ENCODE peak calls at places on chromosomes 12 and 14, in seven cellular contexts. A, C, L, M, N, Y and H are unnamed samples.

GRCh38 chr12:60191676-60192359 is 596.0 kb downstream of the SLC16A7 start:
- DNase-seq in Y (no peak), N (no peak), L (no peak), A (peak; percentile 49), C (no peak), M (no peak), H (no peak)

GRCh38 chr12:26658991-26659390 is 174.0 kb downstream of the ITPR2 start:
- DNase-seq in N (no peak), A (no peak), C (no peak), M (no peak), L (peak; percentile 77), Y (no peak), H (no peak)

GRCh38 chr12:122749569-122750332 is 2.9 kb upstream of the DENR start:
- DNase-seq in L (no peak), M (no peak), A (no peak), Y (no peak), N (no peak), C (no peak), H (no peak)

GRCh38 chr12:63129927-63130326 is 21.1 kb downstream of the AVPR1A start:
- DNase-seq in A (no peak), M (no peak), Y (no peak), L (no peak), N (no peak), C (no peak), H (no peak)

GRCh38 chr14:69260246-69260978 is 454 bp downstream of the GALNT16 start:
- DNase-seq in M (peak; percentile 12), Y (no peak), L (no peak), A (no peak), C (no peak), N (no peak), H (no peak)

GRCh38 chr12:29039013-29039412 is 110.1 kb upstream of the FAR2 start:
- DNase-seq in M (no peak), A (peak; percentile 96), C (peak; percentile 88), L (peak; percentile 97), Y (peak; percentile 80), N (no peak), H (no peak)

GRCh38 chr12:67070307-67070600 is 198.9 kb upstream of the CAND1 start:
- DNase-seq in L (no peak), C (no peak), N (no peak), A (no peak), Y (no peak), M (peak; percentile 0), H (no peak)

GRCh38 chr14:89473979-89474378 is 56.9 kb upstream of the FOXN3 start:
- DNase-seq in L (no peak), C (no peak), N (no peak), Y (no peak), M (no peak), A (no peak), H (no peak)

GRCh38 chr12:83123039-83123438 is 436.3 kb downstream of the TMTC2 start:
- DNase-seq in M (no peak), A (no peak), C (no peak), L (no peak), N (no peak), Y (no peak), H (no peak)

GRCh38 chr12:16034136-16034817 is 123.1 kb downstream of the DERA start:
- DNase-seq in C (no peak), A (no peak), Y (no peak), N (no peak), M (no peak), L (no peak), H (no peak)

GRCh38 chr12:46963977-46964376 is 115.4 kb upstream of the PCED1B start:
- DNase-seq in A (no peak), N (no peak), Y (no peak), L (no peak), C (peak; percentile 78), M (no peak), H (peak; percentile 43)

GRCh38 chr12:107125833-107126232 is 32.5 kb upstream of the CRY1 start:
- DNase-seq in A (no peak), M (no peak), N (no peak), C (no peak), Y (no peak), L (no peak), H (no peak)

GRCh38 chr12:22118206-22118605 is 72.2 kb downstream of the CMAS start:
- DNase-seq in Y (no peak), C (no peak), N (no peak), L (no peak), A (no peak), M (no peak), H (no peak)

GRCh38 chr14:64953661-64954060 is 11.1 kb upstream of the GPX2 start:
- DNase-seq in Y (no peak), A (no peak), N (peak; percentile 16), M (no peak), L (no peak), C (no peak), H (no peak)

GRCh38 chr14:104770851-104771272 is 17.9 kb downstream of the SIVA1 start:
- DNase-seq in M (no peak), N (no peak), L (no peak), A (no peak), Y (no peak), C (no peak), H (no peak)

GRCh38 chr12:128323526-128323925 is 56.6 kb downstream of the TMEM132C start:
- DNase-seq in A (no peak), M (no peak), N (no peak), Y (no peak), C (no peak), L (no peak), H (no peak)

GRCh38 chr12:132437252-132438138 is 52.5 kb upstream of the FBRSL1 start:
- DNase-seq in L (no peak), M (no peak), N (no peak), A (no peak), Y (no peak), C (no peak), H (no peak)

GRCh38 chr14:95701846-95702221 is 12.1 kb downstream of the TCL1A start:
- DNase-seq in M (no peak), L (no peak), N (no peak), C (no peak), Y (no peak), A (no peak), H (no peak)

GRCh38 chr14:57492859-57493258 is 798 bp downstream of the CCDC198 start:
- DNase-seq in M (no peak), A (peak; percentile 28), L (peak; percentile 61), C (peak; percentile 5), Y (no peak), N (no peak), H (no peak)

GRCh38 chr14:68663385-68664076 is 129.3 kb downstream of the ZFP36L1 start:
- DNase-seq in Y (no peak), C (no peak), L (peak; percentile 79), A (no peak), M (peak; percentile 70), N (no peak), H (no peak)

GRCh38 chr12:46370792-46371717 is 1.5 kb downstream of the SLC38A2 start:
- DNase-seq in Y (no peak), M (peak; percentile 94), N (peak; percentile 94), C (peak; percentile 70), A (no peak), L (no peak), H (no peak)

GRCh38 chr12:57851552-57852186 is 5.1 kb upstream of the CTDSP2 start:
- DNase-seq in A (no peak), M (no peak), C (no peak), Y (no peak), N (no peak), L (no peak), H (no peak)

GRCh38 chr12:31006416-31007152 is 67.1 kb upstream of the DDX11 start:
- DNase-seq in M (no peak), C (no peak), Y (no peak), A (no peak), N (peak; percentile 56), L (no peak), H (no peak)